ENCODE peak calls at places on chromosomes 6 and 20, in nine cellular contexts. P, Y, L, K, E, F, A, N and V are unnamed samples. For H3K4me1 and H3K9me3, the result is how much of the 10 kb centered on the place peaks cover.

GRCh38 chr6:140960566-140960965 is 1172.2 kb upstream of the GJE1 start:
- DNase-seq in P (no peak), Y (no peak), L (no peak), K (no peak), E (no peak), F (no peak), A (no peak), N (no peak), V (no peak)

GRCh38 chr20:15242773-15243172 is 905.4 kb upstream of the FLRT3 start:
- DNase-seq in P (no peak), Y (no peak), L (no peak), K (no peak), E (no peak), F (no peak), A (no peak), N (no peak), V (no peak)

GRCh38 chr6:154229796-154230195 is 126.8 kb downstream of the IPCEF1 start:
- DNase-seq in P (no peak), Y (peak), L (no peak), K (no peak), E (no peak), F (no peak), A (no peak), N (no peak), V (no peak)

GRCh38 chr6:156967852-156968251 is 190.7 kb downstream of the ARID1B start:
- DNase-seq in P (no peak), Y (no peak), L (no peak), K (no peak), E (no peak), F (no peak), A (no peak), N (no peak), V (no peak)

GRCh38 chr6:139542351-139542750 is 167.9 kb upstream of the CITED2 start:
- DNase-seq in P (no peak), Y (no peak), L (no peak), K (no peak), E (no peak), F (no peak), A (no peak), N (no peak), V (no peak)

GRCh38 chr6:160810238-160810637 is 108.2 kb downstream of the PLG start:
- DNase-seq in P (no peak), Y (no peak), L (no peak), K (no peak), E (no peak), F (no peak), A (no peak), N (no peak), V (no peak)

GRCh38 chr6:56690519-56691200 is 48.0 kb upstream of the DST start:
- DNase-seq in P (no peak), Y (no peak), L (no peak), K (no peak), E (no peak), F (no peak), A (no peak), N (no peak), V (no peak)

GRCh38 chr20:58081842-58082241 is 146.6 kb downstream of the ANKRD60 start:
- DNase-seq in P (no peak), Y (no peak), L (no peak), K (no peak), E (no peak), F (no peak), A (no peak), N (no peak), V (no peak)

GRCh38 chr20:50624351-50625016 is 66.9 kb downstream of the RIPOR3 start:
- DNase-seq in P (no peak), Y (no peak), L (no peak), K (peak), E (no peak), F (no peak), A (no peak), N (peak), V (no peak)

GRCh38 chr6:8075704-8076103 is 11.5 kb upstream of the BLOC1S5 start:
- DNase-seq in P (no peak), Y (no peak), L (no peak), K (no peak), E (no peak), F (no peak), A (no peak), N (no peak), V (no peak)

GRCh38 chr6:106199998-106200397 is 113.9 kb downstream of the PRDM1 start:
- DNase-seq in P (no peak), Y (no peak), L (no peak), K (no peak), E (no peak), F (no peak), A (no peak), N (no peak), V (no peak)

GRCh38 chr6:89310929-89311328 is 4.2 kb downstream of the GABRR2 start:
- DNase-seq in P (no peak), Y (no peak), L (no peak), K (no peak), E (no peak), F (no peak), A (no peak), N (no peak), V (peak)

GRCh38 chr6:15620616-15621015 is 42.2 kb downstream of the DTNBP1 start:
- DNase-seq in P (no peak), Y (no peak), L (no peak), K (no peak), E (no peak), F (no peak), A (no peak), N (no peak), V (peak)

GRCh38 chr6:92132446-92132845 is 1286.9 kb downstream of the EPHA7 start:
- DNase-seq in P (no peak), Y (no peak), L (no peak), K (peak), E (no peak), F (no peak), A (no peak), N (no peak), V (no peak)

GRCh38 chr6:129969064-129969463 is 49.3 kb upstream of the L3MBTL3 start:
- DNase-seq in P (no peak), Y (no peak), L (no peak), K (no peak), E (no peak), F (no peak), A (no peak), N (no peak), V (no peak)

DNA sequence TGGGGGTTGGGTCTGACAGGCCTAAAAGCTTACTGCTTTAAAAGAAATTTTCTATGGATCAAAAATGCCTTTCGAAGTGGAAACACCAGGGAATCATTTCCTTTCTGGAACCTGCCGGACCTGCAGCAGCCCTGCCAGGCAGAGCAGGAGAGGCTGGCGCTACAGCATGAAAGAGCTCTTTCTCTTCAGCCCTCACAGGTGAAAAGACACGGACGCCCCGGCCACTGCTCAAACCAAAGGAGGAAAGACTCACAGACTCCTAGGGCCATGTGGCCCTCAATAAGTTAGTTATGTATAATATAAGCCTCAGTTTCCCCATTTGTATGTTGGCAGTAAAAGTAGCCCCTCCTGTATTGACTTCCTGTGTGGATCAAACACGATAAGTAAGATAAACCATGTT is 8.3 kb downstream of the SCML4 start:
- DNase-seq in P (no peak), Y (no peak), L (no peak), K (no peak), E (no peak), F (no peak), A (no peak), N (peak), V (no peak)
- H3K4me1 ChIP-seq in P (under half), Y (half or more), L (under half), K (under half), E (under half), F (under half), A (under half), N (half or more), V (under half)

GRCh38 chr20:59824711-59825562 is 108.5 kb downstream of the SYCP2 start:
- DNase-seq in P (no peak), Y (no peak), L (no peak), K (no peak), E (peak), F (no peak), A (no peak), N (peak), V (no peak)
- H3K27ac ChIP-seq in P (no peak), Y (no peak), L (no peak), K (no peak), E (no peak), F (no peak), A (no peak), N (no peak), V (no peak)

GRCh38 chr20:53447271-53447670 is 146.4 kb downstream of the ZNF217 start:
- DNase-seq in P (no peak), Y (no peak), L (no peak), K (no peak), E (no peak), F (no peak), A (no peak), N (no peak), V (no peak)

GRCh38 chr20:53448426-53448825 is 145.2 kb downstream of the ZNF217 start:
- DNase-seq in P (no peak), Y (no peak), L (no peak), K (no peak), E (no peak), F (no peak), A (no peak), N (no peak), V (no peak)

GRCh38 chr20:53444386-53444785 is 149.3 kb downstream of the ZNF217 start:
- DNase-seq in P (no peak), Y (no peak), L (no peak), K (no peak), E (no peak), F (no peak), A (peak), N (peak), V (no peak)

GRCh38 chr20:53445276-53445675 is 148.4 kb downstream of the ZNF217 start:
- DNase-seq in P (no peak), Y (no peak), L (no peak), K (no peak), E (no peak), F (no peak), A (peak), N (no peak), V (no peak)

DNA sequence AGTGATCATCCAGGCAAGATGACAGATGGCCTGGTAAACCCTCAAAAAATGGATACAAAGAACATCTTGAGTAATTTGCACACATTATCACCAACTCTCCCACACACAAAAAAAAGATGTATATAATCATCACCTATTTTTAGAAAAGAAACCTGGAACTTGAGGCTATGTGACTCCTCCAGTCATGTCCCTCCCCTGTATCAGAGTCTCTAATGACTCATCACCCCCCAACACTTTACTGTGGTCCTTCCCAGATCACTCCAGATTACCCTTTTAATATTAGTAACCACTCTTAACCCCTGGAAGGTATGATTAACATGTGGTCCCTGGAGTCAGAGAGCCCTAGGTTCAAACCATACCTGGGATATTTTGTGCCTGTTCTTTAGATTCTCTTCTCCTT is 144.8 kb downstream of the ZNF217 start:
- DNase-seq in P (no peak), Y (no peak), L (no peak), K (no peak), E (no peak), F (no peak), A (no peak), N (no peak), V (no peak)
- H3K9me3 ChIP-seq in P (under half), Y (under half), L (under half), K (under half), E (under half), F (under half), A (under half), N (under half), V (under half)

GRCh38 chr6:35905141-35905785 is 15.6 kb downstream of the SRPK1 start:
- DNase-seq in P (no peak), Y (no peak), L (no peak), K (no peak), E (no peak), F (no peak), A (no peak), N (no peak), V (no peak)
- H3K4me1 ChIP-seq in P (under half), Y (under half), L (under half), K (under half), E (under half), F (under half), A (under half), N (under half), V (under half)

GRCh38 chr6:12325872-12326271 is 35.7 kb downstream of the EDN1 start:
- DNase-seq in P (no peak), Y (no peak), L (no peak), K (no peak), E (no peak), F (no peak), A (no peak), N (no peak), V (no peak)

GRCh38 chr6:12331474-12331873 is 41.3 kb downstream of the EDN1 start:
- DNase-seq in P (no peak), Y (no peak), L (no peak), K (no peak), E (no peak), F (no peak), A (no peak), N (peak), V (no peak)

GRCh38 chr6:12327391-12327790 is 37.2 kb downstream of the EDN1 start:
- DNase-seq in P (no peak), Y (no peak), L (no peak), K (no peak), E (no peak), F (no peak), A (no peak), N (no peak), V (no peak)

GRCh38 chr6:12331951-12332749 is 42.0 kb downstream of the EDN1 start:
- DNase-seq in P (no peak), Y (no peak), L (no peak), K (no peak), E (no peak), F (no peak), A (no peak), N (peak), V (no peak)

DNA sequence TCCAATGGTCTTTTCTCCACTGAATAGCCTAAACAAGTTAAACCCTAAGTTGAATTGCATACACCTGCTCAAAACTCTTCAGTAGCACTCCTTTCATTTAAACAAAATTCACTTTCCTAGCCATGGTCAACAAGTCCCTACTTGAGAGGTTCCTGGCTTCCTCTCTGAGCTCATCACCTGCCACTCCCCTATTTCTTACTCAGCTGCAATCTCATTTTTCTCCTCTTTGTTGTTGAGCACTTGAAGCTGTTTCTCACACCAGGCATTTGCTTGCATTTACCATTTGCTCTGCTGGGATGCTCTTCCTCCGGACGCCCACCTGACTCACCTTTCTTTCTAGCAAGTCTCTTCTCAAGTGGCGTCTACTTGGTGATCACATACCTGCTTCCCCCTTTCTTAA is 38.5 kb downstream of the EDN1 start:
- DNase-seq in P (no peak), Y (no peak), L (no peak), K (no peak), E (no peak), F (no peak), A (no peak), N (no peak), V (no peak)
- H3K27ac ChIP-seq in P (no peak), Y (no peak), L (no peak), K (no peak), E (no peak), F (no peak), A (no peak), N (no peak), V (no peak)

GRCh38 chr6:17574871-17575560 is 25.1 kb upstream of the FAM8A1 start:
- DNase-seq in P (no peak), Y (no peak), L (no peak), K (no peak), E (no peak), F (no peak), A (no peak), N (no peak), V (no peak)

GRCh38 chr6:17580518-17581048 is 19.5 kb upstream of the FAM8A1 start:
- DNase-seq in P (no peak), Y (no peak), L (peak), K (peak), E (no peak), F (peak), A (peak), N (peak), V (no peak)

DNA sequence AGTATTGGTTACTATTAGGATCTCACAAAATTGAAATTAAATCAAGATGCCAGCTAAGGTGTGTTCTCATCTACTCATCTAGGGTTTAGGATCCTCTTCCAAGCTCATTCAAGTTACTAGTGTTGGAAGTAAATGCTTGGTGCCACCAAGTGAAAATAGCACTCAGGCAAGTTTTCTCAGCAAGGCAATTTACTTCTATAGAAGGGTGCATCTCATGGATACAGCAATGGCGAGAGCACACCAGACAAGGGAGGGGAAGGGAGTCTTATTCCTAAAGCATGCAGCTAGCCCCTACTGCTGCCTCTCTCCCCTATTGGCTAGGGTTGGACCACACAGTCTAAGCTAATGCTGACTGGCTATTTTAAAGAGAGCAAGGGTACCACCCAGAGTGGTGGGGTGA is 23.0 kb upstream of the FAM8A1 start:
- DNase-seq in P (no peak), Y (no peak), L (no peak), K (no peak), E (no peak), F (no peak), A (no peak), N (no peak), V (no peak)
- H3K9me3 ChIP-seq in P (under half), Y (under half), L (under half), K (under half), E (under half), F (under half), A (under half), N (under half), V (under half)

GRCh38 chr6:151082079-151082478 is 157.7 kb upstream of the AKAP12 start:
- DNase-seq in P (no peak), Y (no peak), L (no peak), K (peak), E (no peak), F (no peak), A (no peak), N (no peak), V (peak)

GRCh38 chr6:151075943-151076555 is 163.7 kb upstream of the AKAP12 start:
- DNase-seq in P (no peak), Y (no peak), L (no peak), K (no peak), E (no peak), F (no peak), A (no peak), N (no peak), V (peak)

GRCh38 chr6:151078655-151079054 is 161.1 kb upstream of the AKAP12 start:
- DNase-seq in P (no peak), Y (no peak), L (no peak), K (no peak), E (no peak), F (no peak), A (no peak), N (no peak), V (no peak)

GRCh38 chr6:151084275-151084674 is 155.5 kb upstream of the AKAP12 start:
- DNase-seq in P (no peak), Y (no peak), L (no peak), K (no peak), E (no peak), F (no peak), A (no peak), N (no peak), V (no peak)

DNA sequence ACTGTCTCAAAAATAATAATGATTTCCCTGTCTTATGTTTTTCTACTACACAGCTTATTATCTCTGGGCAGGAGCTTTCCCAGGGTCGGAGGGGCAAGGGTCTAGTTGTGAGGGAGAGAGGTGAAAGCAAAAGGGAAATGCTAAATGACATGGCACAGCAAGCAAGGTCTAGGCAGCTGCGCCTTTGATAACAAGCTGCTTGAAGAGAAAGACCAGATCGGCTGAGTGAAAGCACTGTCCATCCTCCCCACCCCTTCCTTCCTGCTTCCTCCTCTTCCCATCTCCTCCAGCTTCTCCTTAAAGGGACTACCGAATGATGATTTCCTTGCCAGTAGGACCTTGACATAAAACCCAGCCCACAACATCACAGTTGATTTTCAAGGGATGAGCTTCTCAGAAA is 158.1 kb upstream of the AKAP12 start:
- DNase-seq in P (no peak), Y (no peak), L (no peak), K (no peak), E (no peak), F (no peak), A (no peak), N (no peak), V (peak)
- H3K4me1 ChIP-seq in P (under half), Y (under half), L (under half), K (under half), E (under half), F (under half), A (under half), N (under half), V (under half)

GRCh38 chr6:159695984-159696383 is 2.9 kb upstream of the SOD2 start:
- DNase-seq in P (no peak), Y (no peak), L (no peak), K (no peak), E (no peak), F (no peak), A (no peak), N (no peak), V (no peak)

GRCh38 chr6:159691963-159692287 is 1.1 kb downstream of the SOD2 start:
- DNase-seq in P (no peak), Y (no peak), L (no peak), K (no peak), E (no peak), F (no peak), A (peak), N (no peak), V (no peak)

GRCh38 chr6:159693128-159693893 is at the start of gene SOD2:
- DNase-seq in P (peak), Y (peak), L (peak), K (peak), E (peak), F (peak), A (peak), N (peak), V (peak)

GRCh38 chr6:159692303-159693127 is 526 bp downstream of the SOD2 start:
- DNase-seq in P (peak), Y (peak), L (no peak), K (peak), E (peak), F (peak), A (peak), N (peak), V (peak)

DNA sequence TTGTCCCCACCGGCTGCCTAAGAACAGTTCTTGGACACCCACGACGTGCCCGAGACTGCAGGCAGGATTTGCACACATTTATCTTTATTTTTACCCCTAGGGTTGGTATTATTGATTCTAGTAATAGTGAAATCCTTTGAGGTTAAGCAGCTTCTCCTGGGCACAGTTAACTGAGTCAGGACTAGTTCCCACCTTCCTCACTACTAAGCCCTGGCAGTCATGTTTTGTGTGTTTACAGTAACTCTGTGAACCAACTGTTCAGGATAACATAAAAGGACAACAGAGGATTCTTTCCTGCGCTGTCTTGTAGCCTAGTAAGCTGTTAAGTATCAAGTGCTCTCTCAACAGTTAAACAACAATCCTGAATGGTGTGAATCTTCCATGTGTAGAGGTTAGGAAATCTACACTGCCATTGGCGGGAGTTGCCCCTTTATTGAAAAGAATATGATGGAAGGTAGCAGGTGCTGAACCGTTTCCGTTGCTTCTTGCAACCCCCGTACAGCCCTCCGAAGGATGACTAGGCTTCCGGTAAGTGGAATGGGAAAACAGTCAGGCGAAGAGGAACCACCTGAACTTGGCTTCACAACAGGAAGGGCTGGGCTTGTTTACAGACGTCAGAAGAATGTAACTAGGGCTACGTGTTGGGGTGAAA is 979 bp upstream of the SOD2 start:
- DNase-seq in P (peak), Y (peak), L (peak), K (peak), E (peak), F (no peak), A (peak), N (peak), V (peak)
- H3K27ac ChIP-seq in P (peak), Y (peak), L (peak), K (no peak), E (peak), F (peak), A (peak), N (peak), V (peak)